ENCODE peak calls at places on chromosomes 13 and 19, in eight cellular contexts. One of them, this sample, is unnamed.

GRCh38 chr19:15454371-15454800 is 4.6 kb upstream of the WIZ start:
- DNase-seq in pancreas: peak
- DNase-seq in naive thymus-derived CD4-positive, alpha-beta T cell: no peak
- DNase-seq in cardiac muscle cell: no peak
- DNase-seq in left colon: no peak
- DNase-seq in activated naive CD8-positive, alpha-beta T cell treated with anti-CD3 and anti-CD28 coated beads, Interleukin-2, amount 50 U/mL, for 24 hours: no peak
- DNase-seq in GOT3: no peak
- DNase-seq in thoracic aorta: no peak
- DNase-seq in this sample: no peak

GRCh38 chr19:3471954-3472655 is 8.2 kb downstream of the SMIM24 start:
- DNase-seq in thoracic aorta: no peak
- DNase-seq in GOT3: no peak
- DNase-seq in activated naive CD8-positive, alpha-beta T cell treated with anti-CD3 and anti-CD28 coated beads, Interleukin-2, amount 50 U/mL, for 24 hours: peak
- DNase-seq in pancreas: no peak
- DNase-seq in naive thymus-derived CD4-positive, alpha-beta T cell: no peak
- DNase-seq in left colon: no peak
- DNase-seq in cardiac muscle cell: peak
- DNase-seq in this sample: peak

GRCh38 chr13:89518289-89519077 is 1829.0 kb upstream of the MIR17HG start:
- DNase-seq in cardiac muscle cell: no peak
- DNase-seq in left colon: no peak
- DNase-seq in GOT3: no peak
- DNase-seq in thoracic aorta: no peak
- DNase-seq in pancreas: no peak
- DNase-seq in activated naive CD8-positive, alpha-beta T cell treated with anti-CD3 and anti-CD28 coated beads, Interleukin-2, amount 50 U/mL, for 24 hours: no peak
- DNase-seq in naive thymus-derived CD4-positive, alpha-beta T cell: no peak
- DNase-seq in this sample: no peak

GRCh38 chr13:44578064-44578394 is 1.9 kb upstream of the TSC22D1 start:
- DNase-seq in thoracic aorta: no peak
- DNase-seq in GOT3: no peak
- DNase-seq in cardiac muscle cell: no peak
- DNase-seq in pancreas: no peak
- DNase-seq in left colon: peak
- DNase-seq in activated naive CD8-positive, alpha-beta T cell treated with anti-CD3 and anti-CD28 coated beads, Interleukin-2, amount 50 U/mL, for 24 hours: no peak
- DNase-seq in naive thymus-derived CD4-positive, alpha-beta T cell: no peak
- DNase-seq in this sample: no peak

GRCh38 chr19:10762656-10763055 is 44.8 kb downstream of the DNM2 start:
- DNase-seq in thoracic aorta: no peak
- DNase-seq in naive thymus-derived CD4-positive, alpha-beta T cell: peak
- DNase-seq in pancreas: no peak
- DNase-seq in left colon: peak
- DNase-seq in cardiac muscle cell: no peak
- DNase-seq in activated naive CD8-positive, alpha-beta T cell treated with anti-CD3 and anti-CD28 coated beads, Interleukin-2, amount 50 U/mL, for 24 hours: no peak
- DNase-seq in GOT3: no peak
- DNase-seq in this sample: no peak

GRCh38 chr13:110528371-110528770 is 33.2 kb downstream of the RAB20 start:
- DNase-seq in activated naive CD8-positive, alpha-beta T cell treated with anti-CD3 and anti-CD28 coated beads, Interleukin-2, amount 50 U/mL, for 24 hours: no peak
- DNase-seq in thoracic aorta: no peak
- DNase-seq in GOT3: no peak
- DNase-seq in left colon: no peak
- DNase-seq in pancreas: no peak
- DNase-seq in naive thymus-derived CD4-positive, alpha-beta T cell: no peak
- DNase-seq in cardiac muscle cell: peak
- DNase-seq in this sample: peak

GRCh38 chr13:33251131-33251629 is 34.4 kb downstream of the STARD13 start:
- DNase-seq in left colon: no peak
- DNase-seq in naive thymus-derived CD4-positive, alpha-beta T cell: no peak
- DNase-seq in pancreas: no peak
- DNase-seq in thoracic aorta: peak
- DNase-seq in GOT3: no peak
- DNase-seq in cardiac muscle cell: peak
- DNase-seq in activated naive CD8-positive, alpha-beta T cell treated with anti-CD3 and anti-CD28 coated beads, Interleukin-2, amount 50 U/mL, for 24 hours: no peak
- DNase-seq in this sample: no peak

GRCh38 chr13:103006706-103007426 is 59.4 kb downstream of the SLC10A2 start:
- DNase-seq in naive thymus-derived CD4-positive, alpha-beta T cell: no peak
- DNase-seq in pancreas: no peak
- DNase-seq in left colon: no peak
- DNase-seq in GOT3: no peak
- DNase-seq in activated naive CD8-positive, alpha-beta T cell treated with anti-CD3 and anti-CD28 coated beads, Interleukin-2, amount 50 U/mL, for 24 hours: no peak
- DNase-seq in cardiac muscle cell: no peak
- DNase-seq in thoracic aorta: no peak
- DNase-seq in this sample: no peak

GRCh38 chr13:101565327-101565726 is 112.9 kb downstream of the ITGBL1 start:
- DNase-seq in pancreas: no peak
- DNase-seq in cardiac muscle cell: no peak
- DNase-seq in left colon: no peak
- DNase-seq in activated naive CD8-positive, alpha-beta T cell treated with anti-CD3 and anti-CD28 coated beads, Interleukin-2, amount 50 U/mL, for 24 hours: no peak
- DNase-seq in naive thymus-derived CD4-positive, alpha-beta T cell: no peak
- DNase-seq in thoracic aorta: no peak
- DNase-seq in GOT3: no peak
- DNase-seq in this sample: no peak

GRCh38 chr19:58334691-58335249 is 8.0 kb downstream of the ZSCAN22 start:
- DNase-seq in cardiac muscle cell: no peak
- DNase-seq in GOT3: no peak
- DNase-seq in left colon: no peak
- DNase-seq in activated naive CD8-positive, alpha-beta T cell treated with anti-CD3 and anti-CD28 coated beads, Interleukin-2, amount 50 U/mL, for 24 hours: no peak
- DNase-seq in pancreas: no peak
- DNase-seq in thoracic aorta: no peak
- DNase-seq in naive thymus-derived CD4-positive, alpha-beta T cell: no peak
- DNase-seq in this sample: no peak

GRCh38 chr13:110634558-110634957 is 19.2 kb downstream of the NAXD start:
- DNase-seq in pancreas: no peak
- DNase-seq in GOT3: no peak
- DNase-seq in left colon: no peak
- DNase-seq in cardiac muscle cell: peak
- DNase-seq in thoracic aorta: no peak
- DNase-seq in naive thymus-derived CD4-positive, alpha-beta T cell: no peak
- DNase-seq in activated naive CD8-positive, alpha-beta T cell treated with anti-CD3 and anti-CD28 coated beads, Interleukin-2, amount 50 U/mL, for 24 hours: no peak
- DNase-seq in this sample: peak

This sample was measured in SK-MEL-5.